ENCODE peak calls at places on chromosomes 11 and 22, in nine cellular contexts. N is kidney epithelial cell, B is left ventricle myocardium inferior, X is PC-9, C is DND-41, A is prostate gland, I is colonic mucosa, Q is sigmoid colon, G is heart right ventricle. Y is an unnamed sample.

GRCh38 chr11:13349046-13349445 is 71.5 kb downstream of the BMAL1 start:
- DNase-seq in N (no peak), B (no peak), X (no peak), C (no peak), A (no peak), I (no peak), Q (no peak), G (no peak), Y (no peak)

GRCh38 chr11:132300283-132300682 is 929.9 kb downstream of the NTM start:
- DNase-seq in N (no peak), B (no peak), X (no peak), C (peak; percentile 15), A (no peak), I (no peak), Q (no peak), G (no peak), Y (no peak)

GRCh38 chr11:36702330-36703054 is 104.5 kb upstream of the RAG2 start:
- DNase-seq in N (peak; percentile 10), B (no peak), X (peak; percentile 46), C (peak; percentile 68), A (peak; percentile 35), I (peak; percentile 38), Q (no peak), G (peak; percentile 37), Y (no peak)

GRCh38 chr11:111910637-111911562 is 670 bp downstream of the CRYAB start:
- DNase-seq in N (no peak), B (peak; percentile 28), X (no peak), C (no peak), A (no peak), I (no peak), Q (no peak), G (peak; percentile 64), Y (no peak)

GRCh38 chr11:46737699-46738098 is 18.7 kb downstream of the F2 start:
- DNase-seq in N (no peak), B (no peak), X (no peak), C (no peak), A (no peak), I (no peak), Q (no peak), G (no peak), Y (no peak)

GRCh38 chr22:22521631-22522030 is 1.6 kb upstream of the ZNF280A start:
- DNase-seq in N (no peak), B (no peak), X (no peak), C (no peak), A (no peak), I (no peak), Q (no peak), G (no peak), Y (no peak)

GRCh38 chr11:86740628-86741488 is 59.5 kb upstream of the PRSS23 start:
- DNase-seq in N (peak; percentile 96), B (no peak), X (peak; percentile 96), C (no peak), A (peak; percentile 46), I (peak; percentile 31), Q (peak; percentile 88), G (peak; percentile 45), Y (no peak)

GRCh38 chr11:6498121-6498520 is 1.0 kb downstream of the DNHD1 start:
- DNase-seq in N (no peak), B (no peak), X (no peak), C (no peak), A (no peak), I (peak; percentile 20), Q (no peak), G (no peak), Y (no peak)

GRCh38 chr11:58880625-58881024 is 36.1 kb upstream of the GLYATL2 start:
- DNase-seq in N (no peak), B (no peak), X (no peak), C (no peak), A (no peak), I (no peak), Q (no peak), G (no peak), Y (no peak)

GRCh38 chr11:96748639-96749370 is 359.0 kb downstream of the JRKL start:
- DNase-seq in N (no peak), B (no peak), X (no peak), C (no peak), A (no peak), I (no peak), Q (no peak), G (no peak), Y (no peak)

GRCh38 chr22:24112188-24112587 is 69.1 kb upstream of the SUSD2 start:
- DNase-seq in N (peak; percentile 1), B (no peak), X (peak; percentile 57), C (no peak), A (no peak), I (no peak), Q (no peak), G (no peak), Y (no peak)

DNA sequence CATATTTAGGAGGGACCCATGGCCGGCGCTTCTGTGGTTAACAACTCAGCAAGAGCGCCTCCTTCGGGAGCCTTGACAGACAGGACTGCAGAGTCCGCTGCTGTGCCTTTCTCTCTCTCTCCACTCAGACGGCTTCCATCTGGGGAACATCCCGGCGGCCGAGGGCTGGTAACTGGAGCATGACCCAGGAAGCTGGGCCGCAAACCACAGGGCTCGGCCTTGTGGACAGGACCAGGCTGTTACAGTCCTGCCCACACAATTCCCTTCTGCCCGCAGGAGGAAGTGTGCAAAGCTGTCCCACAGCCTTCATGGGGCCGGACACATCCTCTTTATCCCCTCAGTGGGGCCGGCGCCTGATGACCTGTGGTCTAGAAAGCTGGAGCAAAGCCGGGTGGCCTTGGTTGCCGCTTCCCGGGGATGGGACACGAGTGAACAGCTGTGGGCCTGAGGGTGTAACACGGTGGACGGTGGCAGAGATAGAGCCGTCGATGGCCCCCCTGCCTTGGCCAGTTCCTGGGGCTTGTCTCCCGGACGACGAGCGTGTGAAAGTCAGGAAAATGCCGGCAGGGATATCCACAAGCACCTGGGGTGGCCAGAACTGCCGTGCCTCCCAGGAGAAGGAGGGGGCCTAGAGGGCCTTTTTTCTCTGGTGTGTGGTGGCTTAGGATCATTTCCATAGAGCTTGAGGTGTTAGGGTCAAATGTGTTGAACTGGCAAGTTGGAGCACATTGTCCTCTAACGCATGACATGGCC is 50.1 kb downstream of the FBLN1 start:
- DNase-seq in N (peak; percentile 79), B (peak; percentile 77), X (peak; percentile 28), C (no peak), A (no peak), I (peak; percentile 41), Q (peak; percentile 82), G (peak; percentile 73), Y (no peak)
- TF ChIP-seq CTCF in N (peak; percentile 48), B (peak; percentile 39), X (no peak), C (no peak), A (no peak), I (no peak), Q (no peak), G (no peak), Y (no peak)

DNA sequence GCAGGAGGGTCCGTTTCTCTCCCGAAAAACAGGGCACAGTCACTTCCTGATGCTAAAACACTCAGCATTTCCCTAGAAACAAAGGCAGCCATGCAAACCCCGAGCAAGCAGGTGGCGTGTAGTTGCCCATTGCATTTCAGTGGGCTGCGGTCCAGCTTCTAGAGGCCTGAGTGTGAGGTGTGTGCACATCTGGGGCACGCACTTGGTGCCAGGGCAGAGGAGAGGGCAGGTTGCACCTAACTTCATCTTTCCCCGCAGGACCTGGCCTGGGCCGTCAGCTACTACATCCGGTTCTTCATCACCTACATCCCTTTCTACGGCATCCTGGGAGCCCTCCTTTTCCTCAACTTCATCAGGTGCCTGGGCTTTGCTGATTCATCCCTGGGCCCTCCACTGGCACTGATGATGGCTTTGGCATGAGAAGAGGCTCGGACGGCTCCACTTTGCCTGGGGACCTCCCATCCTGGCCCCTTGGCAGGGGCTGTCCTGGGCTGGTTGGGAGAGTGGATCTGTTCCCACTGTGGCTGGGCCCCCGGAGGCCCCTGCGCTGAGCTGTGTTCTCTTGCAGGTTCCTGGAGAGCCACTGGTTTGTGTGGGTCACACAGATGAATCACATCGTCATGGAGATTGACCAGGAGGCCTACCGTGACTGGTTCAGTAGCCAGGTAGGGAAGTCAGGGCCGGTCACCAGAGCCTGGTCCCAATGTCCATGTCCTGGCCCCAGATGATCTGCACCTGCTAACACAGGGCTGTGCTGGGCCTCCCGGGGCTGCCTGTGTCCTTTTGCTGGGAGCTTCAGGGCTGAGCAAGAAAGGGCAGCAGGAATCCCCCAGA is 28.4 kb downstream of the FADS3 start:
- DNase-seq in N (no peak), B (no peak), X (no peak), C (no peak), A (no peak), I (no peak), Q (no peak), G (no peak), Y (no peak)
- H3K36me3 ChIP-seq in N (peaks cover 5% of the 10 kb centered on the region), B (peaks cover 4% of the 10 kb centered on the region), X (no peaks in the 10 kb centered on the region), C (peaks cover 85% of the 10 kb centered on the region), A (no peaks in the 10 kb centered on the region), I (no peaks in the 10 kb centered on the region), Q (no peaks in the 10 kb centered on the region), G (no peaks in the 10 kb centered on the region), Y (peaks cover 4% of the 10 kb centered on the region)

GRCh38 chr11:75579841-75580240 is 17.8 kb downstream of the SERPINH1 start:
- DNase-seq in N (no peak), B (no peak), X (no peak), C (no peak), A (no peak), I (no peak), Q (no peak), G (no peak), Y (no peak)

GRCh38 chr11:75585271-75585670 is 23.2 kb downstream of the SERPINH1 start:
- DNase-seq in N (no peak), B (no peak), X (no peak), C (no peak), A (no peak), I (no peak), Q (no peak), G (no peak), Y (no peak)

GRCh38 chr11:75582461-75582934 is 20.4 kb downstream of the SERPINH1 start:
- DNase-seq in N (no peak), B (no peak), X (no peak), C (no peak), A (no peak), I (no peak), Q (no peak), G (no peak), Y (no peak)

GRCh38 chr11:75583710-75584658 is 21.9 kb downstream of the SERPINH1 start:
- DNase-seq in N (no peak), B (peak; percentile 83), X (no peak), C (peak; percentile 54), A (peak; percentile 39), I (peak; percentile 41), Q (peak; percentile 92), G (peak; percentile 78), Y (peak; percentile 64)

GRCh38 chr11:75582935-75583709 is 21.1 kb downstream of the SERPINH1 start:
- DNase-seq in N (no peak), B (peak; percentile 70), X (peak; percentile 47), C (peak; percentile 78), A (no peak), I (peak; percentile 44), Q (peak; percentile 87), G (peak; percentile 66), Y (peak; percentile 54)
- TF ChIP-seq CTCF in N (no peak), B (peak; percentile 65), X (peak; percentile 36), C (peak; percentile 62), A (peak; percentile 44), I (no peak), Q (no peak), G (peak; percentile 55), Y (peak; percentile 25)

DNA sequence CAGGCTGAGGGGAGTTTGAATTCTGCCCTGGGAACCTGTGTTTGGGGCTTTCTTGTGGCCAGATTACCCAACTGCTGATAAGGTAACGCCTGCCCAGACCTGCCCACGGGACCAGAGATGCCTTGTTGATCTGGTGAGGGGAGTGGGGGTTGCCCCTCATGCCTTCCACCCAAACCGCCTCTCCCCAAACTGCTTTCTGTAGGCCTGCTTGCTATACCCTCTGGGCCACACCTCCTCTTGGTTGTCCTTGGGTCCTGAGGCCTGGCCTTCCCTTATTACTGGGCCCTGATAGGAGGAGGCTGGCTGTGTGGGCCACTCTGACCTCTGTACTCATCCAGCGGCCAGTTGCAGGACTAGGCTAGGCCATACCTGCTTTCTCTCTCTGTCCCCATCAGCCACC is 3.4 kb downstream of the P2RY2 start:
- DNase-seq in N (no peak), B (no peak), X (no peak), C (peak; percentile 74), A (no peak), I (no peak), Q (peak; percentile 38), G (no peak), Y (no peak)
- H3K36me3 ChIP-seq in N (no peaks in the 10 kb centered on the region), B (no peaks in the 10 kb centered on the region), X (no peaks in the 10 kb centered on the region), C (no peaks in the 10 kb centered on the region), A (no peaks in the 10 kb centered on the region), I (no peaks in the 10 kb centered on the region), Q (no peaks in the 10 kb centered on the region), G (no peaks in the 10 kb centered on the region), Y (no peaks in the 10 kb centered on the region)

Y was measured in right lobe of liver.